ENCODE peak calls at places on chromosomes 16 and 17, in ten cellular contexts. N, A, P, K, M, B, X, C, S and V are unnamed samples.

GRCh38 chr16:59849716-59850115 is 1115.6 kb upstream of the GOT2 start:
- DNase-seq in N (no peak), A (no peak), P (no peak), K (no peak), M (no peak), B (no peak), X (no peak), C (no peak), S (no peak), V (no peak)

GRCh38 chr16:24538756-24539294 is 541 bp upstream of the RBBP6 start:
- DNase-seq in N (no peak), A (no peak), P (peak; percentile 67), K (no peak), M (peak; percentile 85), B (no peak), X (no peak), C (no peak), S (no peak), V (no peak)

GRCh38 chr16:57204675-57205074 is 18.5 kb downstream of the RSPRY1 start:
- DNase-seq in N (no peak), A (peak; percentile 32), P (no peak), K (no peak), M (no peak), B (no peak), X (no peak), C (no peak), S (no peak), V (no peak)

GRCh38 chr16:80788016-80788415 is 16.4 kb downstream of the CDYL2 start:
- DNase-seq in N (no peak), A (no peak), P (no peak), K (no peak), M (peak; percentile 54), B (no peak), X (no peak), C (no peak), S (no peak), V (no peak)

GRCh38 chr17:4777969-4778760 is 6.5 kb downstream of the TM4SF5 start:
- DNase-seq in N (no peak), A (no peak), P (no peak), K (no peak), M (peak; percentile 10), B (no peak), X (no peak), C (no peak), S (no peak), V (no peak)

GRCh38 chr16:11263737-11264136 is 5.4 kb downstream of the TNP2 start:
- DNase-seq in N (no peak), A (no peak), P (no peak), K (no peak), M (no peak), B (no peak), X (no peak), C (no peak), S (no peak), V (no peak)

GRCh38 chr16:11310997-11311561 is 29.9 kb upstream of the PRM1 start:
- DNase-seq in N (no peak), A (no peak), P (no peak), K (no peak), M (no peak), B (no peak), X (peak; percentile 77), C (no peak), S (no peak), V (no peak)

GRCh38 chr17:61345825-61346628 is 53.6 kb upstream of the TBX2 start:
- DNase-seq in N (no peak), A (no peak), P (no peak), K (no peak), M (no peak), B (no peak), X (no peak), C (no peak), S (no peak), V (no peak)

GRCh38 chr17:38572665-38573365 is 32.9 kb downstream of the SRCIN1 start:
- DNase-seq in N (no peak), A (peak; percentile 75), P (peak; percentile 34), K (no peak), M (peak; percentile 26), B (no peak), X (no peak), C (peak; percentile 47), S (no peak), V (no peak)

GRCh38 chr17:17877548-17878358 is 41.0 kb upstream of the SREBF1 start:
- DNase-seq in N (peak; percentile 92), A (no peak), P (peak; percentile 89), K (no peak), M (peak; percentile 75), B (peak; percentile 80), X (no peak), C (no peak), S (no peak), V (peak; percentile 93)

GRCh38 chr17:17880577-17881196 is 43.9 kb upstream of the SREBF1 start:
- DNase-seq in N (no peak), A (no peak), P (no peak), K (no peak), M (no peak), B (no peak), X (no peak), C (no peak), S (no peak), V (no peak)

GRCh38 chr17:17874478-17874877 is 37.7 kb upstream of the SREBF1 start:
- DNase-seq in N (no peak), A (no peak), P (no peak), K (no peak), M (peak; percentile 81), B (no peak), X (no peak), C (no peak), S (peak; percentile 88), V (no peak)

GRCh38 chr17:17873450-17873991 is 36.7 kb upstream of the SREBF1 start:
- DNase-seq in N (no peak), A (no peak), P (no peak), K (no peak), M (no peak), B (peak; percentile 28), X (no peak), C (no peak), S (no peak), V (no peak)

DNA sequence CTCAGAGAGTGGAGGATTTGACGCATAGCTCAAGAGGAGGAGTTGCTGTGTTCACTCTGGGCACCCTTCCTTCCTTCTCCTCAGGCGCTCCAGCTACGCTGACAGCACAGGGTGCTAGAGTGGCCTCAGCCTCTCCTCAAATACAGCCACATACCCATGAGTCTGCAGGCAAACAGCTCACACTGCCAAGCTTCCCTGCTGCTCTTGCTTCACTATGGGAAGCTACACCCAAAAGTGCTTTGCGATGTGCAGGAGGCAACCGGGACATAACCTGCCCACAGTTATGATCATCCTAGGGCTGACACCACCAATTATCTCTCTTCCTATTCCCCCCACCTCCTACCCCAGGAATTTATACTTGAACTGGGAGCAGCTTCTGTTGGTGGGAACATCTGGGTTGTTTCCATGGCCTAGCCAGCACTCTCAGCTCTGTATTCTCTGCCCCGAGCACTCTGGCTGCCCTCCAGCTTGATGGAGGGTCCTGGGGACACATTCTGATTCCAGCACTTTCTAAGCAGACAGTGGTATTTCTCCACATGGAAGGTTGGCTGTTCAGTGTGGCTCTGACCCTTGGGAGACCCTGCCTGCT is 40.3 kb upstream of the SREBF1 start:
- DNase-seq in N (peak; percentile 86), A (no peak), P (peak; percentile 63), K (no peak), M (peak; percentile 61), B (peak; percentile 43), X (no peak), C (no peak), S (no peak), V (peak; percentile 67)
- H3K27ac ChIP-seq in N (peak overlapping the region; percentile 89), A (no peak overlapping the region), P (peak overlapping the region; percentile 90), K (peak overlapping the region; percentile 71), M (peak overlapping the region; percentile 57), B (peak overlapping the region; percentile 94), X (no peak overlapping the region), C (no peak overlapping the region), S (no peak overlapping the region), V (peak overlapping the region; percentile 82)

GRCh38 chr17:49028271-49028670 is 31.1 kb downstream of the IGF2BP1 start:
- DNase-seq in N (no peak), A (no peak), P (no peak), K (no peak), M (no peak), B (no peak), X (no peak), C (no peak), S (no peak), V (no peak)

GRCh38 chr17:49021095-49021767 is 24.0 kb downstream of the IGF2BP1 start:
- DNase-seq in N (no peak), A (no peak), P (no peak), K (no peak), M (peak; percentile 52), B (no peak), X (no peak), C (no peak), S (no peak), V (no peak)

GRCh38 chr17:49021768-49022103 is 24.6 kb downstream of the IGF2BP1 start:
- DNase-seq in N (no peak), A (no peak), P (no peak), K (no peak), M (no peak), B (no peak), X (no peak), C (no peak), S (no peak), V (no peak)

GRCh38 chr17:49022391-49022941 is 25.3 kb downstream of the IGF2BP1 start:
- DNase-seq in N (no peak), A (peak; percentile 48), P (no peak), K (no peak), M (no peak), B (no peak), X (no peak), C (peak; percentile 58), S (no peak), V (no peak)

GRCh38 chr17:49024523-49024922 is 27.3 kb downstream of the IGF2BP1 start:
- DNase-seq in N (no peak), A (no peak), P (no peak), K (no peak), M (no peak), B (no peak), X (no peak), C (no peak), S (no peak), V (no peak)
- H3K27ac ChIP-seq in N (no peak overlapping the region), A (no peak overlapping the region), P (no peak overlapping the region), K (no peak overlapping the region), M (no peak overlapping the region), B (no peak overlapping the region), X (no peak overlapping the region), C (no peak overlapping the region), S (no peak overlapping the region), V (no peak overlapping the region)

GRCh38 chr17:82590881-82591539 is 57.2 kb downstream of the WDR45B start:
- DNase-seq in N (no peak), A (no peak), P (no peak), K (no peak), M (no peak), B (no peak), X (no peak), C (no peak), S (no peak), V (no peak)
- H3K27ac ChIP-seq in N (peak overlapping the region; percentile 89), A (no peak overlapping the region), P (peak overlapping the region; percentile 92), K (peak overlapping the region; percentile 93), M (no peak overlapping the region), B (peak overlapping the region; percentile 92), X (peak overlapping the region; percentile 89), C (no peak overlapping the region), S (no peak overlapping the region), V (peak overlapping the region; percentile 88)

DNA sequence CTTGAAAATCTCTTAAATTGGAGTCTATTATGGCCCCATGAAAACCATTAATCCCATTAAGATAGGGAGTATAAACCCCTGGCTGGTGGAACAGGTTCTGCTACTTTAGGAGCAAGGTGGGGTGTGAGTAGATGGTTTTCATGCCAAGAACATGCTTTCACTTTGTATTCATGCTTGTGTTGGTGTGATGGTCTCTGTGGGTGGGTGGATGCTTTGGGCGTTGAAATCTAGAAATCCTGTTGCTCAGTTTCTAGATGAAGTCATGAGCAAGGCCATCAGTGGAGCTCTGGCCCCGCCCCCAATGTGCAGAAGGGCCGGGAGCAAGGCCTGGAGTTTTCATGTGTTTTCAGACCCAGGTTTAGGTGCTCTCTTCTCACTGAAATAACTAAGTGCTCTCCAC is 20.1 kb downstream of the PLD6 start:
- DNase-seq in N (no peak), A (no peak), P (peak; percentile 29), K (no peak), M (peak; percentile 28), B (no peak), X (no peak), C (peak; percentile 55), S (peak; percentile 78), V (no peak)
- H3K27ac ChIP-seq in N (no peak overlapping the region), A (no peak overlapping the region), P (peak overlapping the region; percentile 42), K (no peak overlapping the region), M (no peak overlapping the region), B (peak overlapping the region; percentile 68), X (no peak overlapping the region), C (no peak overlapping the region), S (no peak overlapping the region), V (no peak overlapping the region)